ENCODE peak calls at places on chromosomes 13 and 19, in ten cellular contexts. T is aorta, M is neural crest cell, J is AG09319, Q is cortex of kidney, Z is NCI-H1930, D is fibroblast of pulmonary artery, E is left lung, K is psoas muscle, C is NCI-H2081. W is an unnamed sample.

GRCh38 chr13:22812793-22813192 is 368.0 kb upstream of the SGCG start:
- DNase-seq in T (no peak), M (no peak), J (no peak), Q (no peak), Z (no peak), D (peak), E (no peak), K (peak), C (no peak), W (no peak)

GRCh38 chr19:49677232-49677881 is at the start of gene PRMT1:
- DNase-seq in T (peak), M (peak), J (no peak), Q (no peak), Z (no peak), D (peak), E (peak), K (peak), C (peak), W (peak)

GRCh38 chr19:18660051-18660910 is 23.2 kb upstream of the CRTC1 start:
- DNase-seq in T (peak), M (no peak), J (no peak), Q (no peak), Z (no peak), D (peak), E (peak), K (peak), C (no peak), W (no peak)

GRCh38 chr19:19488875-19489690 is 26.3 kb downstream of the TSSK6 start:
- DNase-seq in T (peak), M (peak), J (peak), Q (no peak), Z (no peak), D (peak), E (peak), K (peak), C (no peak), W (peak)

GRCh38 chr19:51551673-51552440 is 19.2 kb upstream of the ZNF175 start:
- DNase-seq in T (no peak), M (no peak), J (no peak), Q (no peak), Z (no peak), D (no peak), E (no peak), K (no peak), C (no peak), W (no peak)

GRCh38 chr13:78215458-78215857 is 296.8 kb upstream of the EDNRB start:
- DNase-seq in T (no peak), M (no peak), J (no peak), Q (no peak), Z (peak), D (no peak), E (no peak), K (no peak), C (no peak), W (no peak)

GRCh38 chr19:17942582-17943283 is 9.9 kb downstream of the CCDC124 start:
- DNase-seq in T (no peak), M (no peak), J (no peak), Q (no peak), Z (no peak), D (no peak), E (no peak), K (no peak), C (no peak), W (peak)

GRCh38 chr13:111395511-111396393 is 75.3 kb downstream of the TEX29 start:
- DNase-seq in T (peak), M (no peak), J (no peak), Q (no peak), Z (no peak), D (no peak), E (peak), K (no peak), C (no peak), W (peak)

GRCh38 chr13:110133425-110134235 is 173.3 kb downstream of the COL4A1 start:
- DNase-seq in T (no peak), M (no peak), J (no peak), Q (no peak), Z (no peak), D (no peak), E (no peak), K (no peak), C (no peak), W (no peak)

GRCh38 chr19:33868821-33869412 is 72.2 kb downstream of the KCTD15 start:
- DNase-seq in T (peak), M (no peak), J (no peak), Q (no peak), Z (no peak), D (peak), E (no peak), K (peak), C (no peak), W (peak)

GRCh38 chr19:53961523-53962345 is 1.0 kb upstream of the CACNG8 start:
- DNase-seq in T (peak), M (no peak), J (no peak), Q (no peak), Z (no peak), D (peak), E (no peak), K (no peak), C (no peak), W (no peak)

GRCh38 chr13:41694902-41695301 is 237.6 kb downstream of the RGCC start:
- DNase-seq in T (peak), M (no peak), J (peak), Q (no peak), Z (no peak), D (peak), E (no peak), K (peak), C (peak), W (no peak)

GRCh38 chr13:30148171-30148754 is 159.1 kb downstream of the KATNAL1 start:
- DNase-seq in T (no peak), M (no peak), J (no peak), Q (no peak), Z (no peak), D (no peak), E (no peak), K (no peak), C (no peak), W (no peak)

GRCh38 chr19:43124360-43124759 is 41.9 kb upstream of the PSG2 start:
- DNase-seq in T (no peak), M (no peak), J (no peak), Q (no peak), Z (no peak), D (no peak), E (no peak), K (no peak), C (no peak), W (no peak)

GRCh38 chr19:6772028-6772865 is at the start of gene VAV1:
- DNase-seq in T (peak), M (no peak), J (no peak), Q (no peak), Z (no peak), D (no peak), E (peak), K (peak), C (no peak), W (peak)

GRCh38 chr19:1407662-1408299 is 395 bp downstream of the DAZAP1 start:
- DNase-seq in T (no peak), M (no peak), J (no peak), Q (no peak), Z (no peak), D (no peak), E (peak), K (no peak), C (no peak), W (no peak)

GRCh38 chr13:29059837-29060236 is 239.7 kb downstream of the MTUS2 start:
- DNase-seq in T (no peak), M (no peak), J (no peak), Q (no peak), Z (no peak), D (no peak), E (no peak), K (no peak), C (no peak), W (no peak)

GRCh38 chr19:10919352-10920287 is 8.8 kb downstream of the YIPF2 start:
- DNase-seq in T (no peak), M (no peak), J (no peak), Q (no peak), Z (no peak), D (no peak), E (no peak), K (no peak), C (no peak), W (peak)

GRCh38 chr19:43610493-43610892 is 1.4 kb upstream of the SRRM5 start:
- DNase-seq in T (no peak), M (no peak), J (no peak), Q (no peak), Z (no peak), D (no peak), E (no peak), K (no peak), C (no peak), W (peak)

GRCh38 chr13:30818323-30818960 is 83.1 kb downstream of the ALOX5AP start:
- DNase-seq in T (no peak), M (no peak), J (no peak), Q (no peak), Z (no peak), D (peak), E (no peak), K (peak), C (no peak), W (no peak)

GRCh38 chr19:21604351-21604926 is 99.0 kb downstream of the ZNF429 start:
- DNase-seq in T (no peak), M (no peak), J (no peak), Q (no peak), Z (no peak), D (no peak), E (no peak), K (no peak), C (no peak), W (no peak)

GRCh38 chr19:52956917-52957316 is 5.8 kb downstream of the ZNF816 start:
- DNase-seq in T (no peak), M (no peak), J (no peak), Q (no peak), Z (no peak), D (no peak), E (no peak), K (no peak), C (no peak), W (no peak)

GRCh38 chr13:84208251-84208650 is 326.0 kb upstream of the SLITRK1 start:
- DNase-seq in T (no peak), M (no peak), J (no peak), Q (no peak), Z (no peak), D (peak), E (no peak), K (no peak), C (no peak), W (no peak)

GRCh38 chr19:2619076-2619475 is 83.4 kb downstream of the GNG7 start:
- DNase-seq in T (no peak), M (no peak), J (no peak), Q (no peak), Z (no peak), D (no peak), E (peak), K (no peak), C (no peak), W (no peak)

GRCh38 chr13:57443494-57443893 is 188.1 kb upstream of the PCDH17 start:
- DNase-seq in T (no peak), M (no peak), J (no peak), Q (no peak), Z (no peak), D (no peak), E (no peak), K (no peak), C (no peak), W (no peak)

GRCh38 chr13:49373699-49374098 is 70.2 kb downstream of the CAB39L start:
- DNase-seq in T (no peak), M (no peak), J (no peak), Q (no peak), Z (no peak), D (peak), E (no peak), K (no peak), C (no peak), W (no peak)

GRCh38 chr13:83996415-83996814 is 114.1 kb upstream of the SLITRK1 start:
- DNase-seq in T (no peak), M (no peak), J (no peak), Q (no peak), Z (no peak), D (no peak), E (peak), K (no peak), C (no peak), W (no peak)

GRCh38 chr19:4139614-4140236 is 13.7 kb upstream of the CREB3L3 start:
- DNase-seq in T (peak), M (peak), J (no peak), Q (no peak), Z (peak), D (peak), E (peak), K (peak), C (peak), W (peak)

GRCh38 chr19:34888091-34888490 is 38.6 kb upstream of the ZNF30 start:
- DNase-seq in T (no peak), M (no peak), J (no peak), Q (no peak), Z (no peak), D (no peak), E (no peak), K (no peak), C (no peak), W (no peak)

W was measured in H9.